ENCODE peak calls at places on chromosomes 6 and 20, in four cellular contexts. One of them, this sample, is unnamed.

GRCh38 chr6:157541618-157542404 is 160.8 kb downstream of the ZDHHC14 start:
- DNase-seq in Ammon's horn: no peak
- DNase-seq in fibroblast of villous mesenchyme: peak
- DNase-seq in EH: no peak
- DNase-seq in this sample: no peak

GRCh38 chr20:43988867-43989266 is 74.2 kb downstream of the TOX2 start:
- DNase-seq in Ammon's horn: no peak
- DNase-seq in fibroblast of villous mesenchyme: no peak
- DNase-seq in EH: peak
- DNase-seq in this sample: no peak

GRCh38 chr20:43579861-43580793 is 10.6 kb upstream of the IFT52 start:
- DNase-seq in Ammon's horn: no peak
- DNase-seq in fibroblast of villous mesenchyme: peak
- DNase-seq in EH: no peak
- DNase-seq in this sample: no peak

GRCh38 chr6:70686548-70687133 is 19.0 kb downstream of the SMAP1 start:
- DNase-seq in Ammon's horn: peak
- DNase-seq in fibroblast of villous mesenchyme: peak
- DNase-seq in EH: peak
- DNase-seq in this sample: peak

GRCh38 chr6:14674458-14674857 is 556.9 kb downstream of the CD83 start:
- DNase-seq in Ammon's horn: no peak
- DNase-seq in fibroblast of villous mesenchyme: no peak
- DNase-seq in EH: no peak
- DNase-seq in this sample: no peak

GRCh38 chr6:26595669-26596269 is 984 bp upstream of the ABT1 start:
- DNase-seq in Ammon's horn: peak
- DNase-seq in fibroblast of villous mesenchyme: peak
- DNase-seq in EH: peak
- DNase-seq in this sample: peak

GRCh38 chr6:88248709-88249321 is 82.7 kb upstream of the CNR1 start:
- DNase-seq in Ammon's horn: no peak
- DNase-seq in fibroblast of villous mesenchyme: no peak
- DNase-seq in EH: no peak
- DNase-seq in this sample: peak

GRCh38 chr6:50849016-50849748 is 30.5 kb downstream of the TFAP2B start:
- DNase-seq in Ammon's horn: no peak
- DNase-seq in fibroblast of villous mesenchyme: no peak
- DNase-seq in EH: no peak
- DNase-seq in this sample: no peak

GRCh38 chr20:23048283-23049200 is 930 bp downstream of the THBD start:
- DNase-seq in Ammon's horn: no peak
- DNase-seq in fibroblast of villous mesenchyme: peak
- DNase-seq in EH: peak
- DNase-seq in this sample: peak

GRCh38 chr6:39240155-39240757 is 11.0 kb upstream of the KCNK5 start:
- DNase-seq in Ammon's horn: no peak
- DNase-seq in fibroblast of villous mesenchyme: no peak
- DNase-seq in EH: no peak
- DNase-seq in this sample: no peak

GRCh38 chr6:100664274-100665040 is 199.7 kb upstream of the SIM1 start:
- DNase-seq in Ammon's horn: peak
- DNase-seq in fibroblast of villous mesenchyme: peak
- DNase-seq in EH: peak
- DNase-seq in this sample: no peak

GRCh38 chr6:8194499-8194898 is 92.2 kb upstream of the EEF1E1 start:
- DNase-seq in Ammon's horn: no peak
- DNase-seq in fibroblast of villous mesenchyme: no peak
- DNase-seq in EH: peak
- DNase-seq in this sample: no peak

GRCh38 chr6:55397986-55398385 is 70.7 kb downstream of the GFRAL start:
- DNase-seq in Ammon's horn: no peak
- DNase-seq in fibroblast of villous mesenchyme: peak
- DNase-seq in EH: no peak
- DNase-seq in this sample: no peak

GRCh38 chr6:40629463-40629862 is 42.3 kb upstream of the LRFN2 start:
- DNase-seq in Ammon's horn: no peak
- DNase-seq in fibroblast of villous mesenchyme: no peak
- DNase-seq in EH: no peak
- DNase-seq in this sample: no peak

GRCh38 chr6:142893088-142893487 is 51.9 kb downstream of the HIVEP2 start:
- DNase-seq in Ammon's horn: no peak
- DNase-seq in fibroblast of villous mesenchyme: peak
- DNase-seq in EH: peak
- DNase-seq in this sample: no peak

GRCh38 chr6:145544031-145544430 is 191.3 kb downstream of the EPM2A start:
- DNase-seq in Ammon's horn: peak
- DNase-seq in fibroblast of villous mesenchyme: peak
- DNase-seq in EH: peak
- DNase-seq in this sample: no peak

GRCh38 chr6:56649782-56650181 is 7.1 kb upstream of the DST start:
- DNase-seq in Ammon's horn: no peak
- DNase-seq in fibroblast of villous mesenchyme: peak
- DNase-seq in EH: peak
- DNase-seq in this sample: no peak

GRCh38 chr20:63278661-63279060 is 6.0 kb downstream of the ARFGAP1 start:
- DNase-seq in Ammon's horn: no peak
- DNase-seq in fibroblast of villous mesenchyme: no peak
- DNase-seq in EH: no peak
- DNase-seq in this sample: no peak

This sample was measured in GM13977.